ENCODE peak calls at places on chromosomes 16 and 17, in seven cellular contexts. E is IMR-90, M is trophoblast cell, G is H9, K is neuronal stem cell, R is mesenchymal stem cell, T is H1. U is an unnamed sample.

GRCh38 chr17:19867654-19868395 is at the start of gene ULK2:
- DNase-seq in E (peak), M (peak), G (peak), K (peak), R (peak), T (peak), U (peak)

GRCh38 chr17:33163827-33164555 is 129.1 kb downstream of the ASIC2 start:
- DNase-seq in E (no peak), M (no peak), G (no peak), K (no peak), R (no peak), T (no peak), U (no peak)

GRCh38 chr17:44926841-44927525 is 11.7 kb upstream of the GFAP start:
- DNase-seq in E (no peak), M (no peak), G (no peak), K (no peak), R (no peak), T (no peak), U (no peak)

GRCh38 chr16:12239953-12240485 is 263.5 kb downstream of the SNX29 start:
- DNase-seq in E (peak), M (no peak), G (no peak), K (no peak), R (no peak), T (no peak), U (no peak)

GRCh38 chr16:89605186-89605970 is 8.1 kb upstream of the DPEP1 start:
- DNase-seq in E (no peak), M (no peak), G (no peak), K (no peak), R (no peak), T (no peak), U (no peak)

GRCh38 chr17:50283246-50283645 is 9.0 kb downstream of the TMEM92 start:
- DNase-seq in E (no peak), M (no peak), G (no peak), K (no peak), R (no peak), T (no peak), U (no peak)

GRCh38 chr17:77400445-77400870 is 259.7 kb downstream of the SEC14L1 start:
- DNase-seq in E (no peak), M (no peak), G (peak), K (no peak), R (no peak), T (no peak), U (peak)

GRCh38 chr17:46044286-46044928 is 45.4 kb downstream of the STH start:
- DNase-seq in E (peak), M (peak), G (peak), K (peak), R (peak), T (no peak), U (peak)

GRCh38 chr16:21164521-21165168 is 6.2 kb downstream of the LDAF1 start:
- DNase-seq in E (no peak), M (no peak), G (no peak), K (no peak), R (no peak), T (no peak), U (no peak)

GRCh38 chr17:2380225-2380922 is 20.5 kb downstream of the MNT start:
- DNase-seq in E (no peak), M (peak), G (no peak), K (no peak), R (no peak), T (no peak), U (peak)

GRCh38 chr17:63423251-63423950 is 22.7 kb downstream of the CYB561 start:
- DNase-seq in E (no peak), M (no peak), G (peak), K (no peak), R (no peak), T (no peak), U (no peak)

GRCh38 chr16:50747206-50747956 is 5.5 kb downstream of the CYLD start:
- DNase-seq in E (no peak), M (no peak), G (no peak), K (no peak), R (peak), T (no peak), U (peak)

GRCh38 chr16:53232826-53233529 is 178.2 kb downstream of the CHD9 start:
- DNase-seq in E (no peak), M (no peak), G (no peak), K (no peak), R (no peak), T (no peak), U (no peak)

GRCh38 chr16:1645914-1646525 is 32.1 kb upstream of the JPT2 start:
- DNase-seq in E (peak), M (peak), G (no peak), K (no peak), R (peak), T (no peak), U (peak)

GRCh38 chr16:74450236-74450635 is 29.0 kb upstream of the CLEC18B start:
- DNase-seq in E (no peak), M (peak), G (no peak), K (no peak), R (peak), T (no peak), U (no peak)

GRCh38 chr16:79926451-79927205 is 326.1 kb upstream of the MAF start:
- DNase-seq in E (no peak), M (no peak), G (no peak), K (no peak), R (no peak), T (no peak), U (no peak)

GRCh38 chr16:8173111-8173644 is 417.1 kb downstream of the TMEM114 start:
- DNase-seq in E (peak), M (peak), G (peak), K (peak), R (peak), T (peak), U (peak)

GRCh38 chr17:54900457-54901229 is at the start of gene TOM1L1:
- DNase-seq in E (peak), M (peak), G (peak), K (peak), R (peak), T (peak), U (peak)

GRCh38 chr16:19861811-19862327 is 22.8 kb downstream of the GPRC5B start:
- DNase-seq in E (no peak), M (no peak), G (peak), K (no peak), R (no peak), T (peak), U (peak)

GRCh38 chr17:77320046-77320445 is 179.3 kb downstream of the SEC14L1 start:
- DNase-seq in E (peak), M (no peak), G (peak), K (no peak), R (peak), T (no peak), U (no peak)

GRCh38 chr17:55743103-55743679 is 7.7 kb upstream of the PCTP start:
- DNase-seq in E (no peak), M (peak), G (no peak), K (no peak), R (no peak), T (no peak), U (no peak)

GRCh38 chr17:51351890-51352289 is 91.5 kb downstream of the UTP18 start:
- DNase-seq in E (peak), M (no peak), G (no peak), K (no peak), R (no peak), T (no peak), U (no peak)

GRCh38 chr16:11225677-11226549 is 30.1 kb downstream of the SOCS1 start:
- DNase-seq in E (no peak), M (no peak), G (no peak), K (no peak), R (no peak), T (no peak), U (no peak)

GRCh38 chr16:27254262-27254811 is 14.2 kb downstream of the NSMCE1 start:
- DNase-seq in E (no peak), M (no peak), G (no peak), K (no peak), R (peak), T (no peak), U (no peak)

GRCh38 chr16:35196313-35196712 is 1736.9 kb downstream of the TP53TG3F start:
- DNase-seq in E (no peak), M (no peak), G (no peak), K (no peak), R (no peak), T (no peak), U (no peak)

GRCh38 chr16:17225551-17225950 is 245.2 kb downstream of the XYLT1 start:
- DNase-seq in E (peak), M (no peak), G (no peak), K (no peak), R (no peak), T (no peak), U (no peak)

GRCh38 chr17:63455417-63455816 is 9.3 kb upstream of the CYB561 start:
- DNase-seq in E (no peak), M (no peak), G (no peak), K (no peak), R (no peak), T (no peak), U (no peak)

GRCh38 chr17:78798695-78799559 is 16.9 kb upstream of the CYTH1 start:
- DNase-seq in E (peak), M (no peak), G (no peak), K (no peak), R (peak), T (no peak), U (peak)
- H2BK120ac ChIP-seq in E (no peak), M (no peak), G (no peak), K (no peak), R (no peak), T (no peak), U (no peak)

GRCh38 chr17:74862108-74862901 is 2.6 kb upstream of the GRIN2C start:
- DNase-seq in E (peak), M (no peak), G (peak), K (peak), R (peak), T (peak), U (peak)
- H2BK120ac ChIP-seq in E (no peak), M (no peak), G (no peak), K (no peak), R (no peak), T (no peak), U (no peak)

GRCh38 chr17:73693016-73693545 is 48.8 kb upstream of the SDK2 start:
- DNase-seq in E (no peak), M (no peak), G (no peak), K (no peak), R (no peak), T (peak), U (no peak)
- H2BK120ac ChIP-seq in E (no peak), M (no peak), G (no peak), K (no peak), R (no peak), T (no peak), U (no peak)

GRCh38 chr16:86874141-86874540 is 295.8 kb downstream of the FOXL1 start:
- DNase-seq in E (no peak), M (no peak), G (peak), K (no peak), R (peak), T (peak), U (peak)
- H2BK120ac ChIP-seq in E (no peak), M (no peak), G (no peak), K (no peak), R (no peak), T (no peak), U (no peak)

GRCh38 chr16:64196444-64196843 is 925.4 kb downstream of the CDH11 start:
- DNase-seq in E (peak), M (no peak), G (no peak), K (no peak), R (peak), T (no peak), U (no peak)
- H2BK120ac ChIP-seq in E (no peak), M (no peak), G (no peak), K (no peak), R (no peak), T (no peak), U (no peak)

GRCh38 chr16:2897110-2897509 is 14.1 kb downstream of the FLYWCH2 start:
- DNase-seq in E (peak), M (no peak), G (no peak), K (no peak), R (peak), T (no peak), U (no peak)
- H2BK120ac ChIP-seq in E (no peak), M (no peak), G (no peak), K (no peak), R (no peak), T (no peak), U (no peak)

DNA sequence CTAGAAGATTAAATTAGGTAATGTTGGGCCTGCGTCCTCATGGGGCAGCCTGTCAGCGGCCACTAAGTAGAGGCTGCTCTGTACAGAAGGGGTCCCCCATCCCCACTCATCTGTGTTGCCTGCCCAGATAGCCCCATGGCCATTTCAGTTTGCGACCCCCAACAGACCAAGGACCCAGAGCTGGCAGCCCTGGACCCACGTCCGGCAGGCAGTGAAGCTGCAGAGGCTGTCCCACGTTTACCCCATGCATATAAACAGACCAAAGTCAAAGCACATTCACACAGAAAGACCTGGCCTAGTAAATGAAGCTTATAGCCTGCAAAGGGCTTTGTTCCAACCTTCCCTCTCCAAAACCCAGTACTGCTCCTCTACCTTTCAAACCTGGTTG is 4.6 kb downstream of the PDF start:
- DNase-seq in E (no peak), M (no peak), G (no peak), K (no peak), R (no peak), T (no peak), U (no peak)
- H2BK120ac ChIP-seq in E (no peak), M (no peak), G (no peak), K (no peak), R (no peak), T (no peak), U (no peak)

DNA sequence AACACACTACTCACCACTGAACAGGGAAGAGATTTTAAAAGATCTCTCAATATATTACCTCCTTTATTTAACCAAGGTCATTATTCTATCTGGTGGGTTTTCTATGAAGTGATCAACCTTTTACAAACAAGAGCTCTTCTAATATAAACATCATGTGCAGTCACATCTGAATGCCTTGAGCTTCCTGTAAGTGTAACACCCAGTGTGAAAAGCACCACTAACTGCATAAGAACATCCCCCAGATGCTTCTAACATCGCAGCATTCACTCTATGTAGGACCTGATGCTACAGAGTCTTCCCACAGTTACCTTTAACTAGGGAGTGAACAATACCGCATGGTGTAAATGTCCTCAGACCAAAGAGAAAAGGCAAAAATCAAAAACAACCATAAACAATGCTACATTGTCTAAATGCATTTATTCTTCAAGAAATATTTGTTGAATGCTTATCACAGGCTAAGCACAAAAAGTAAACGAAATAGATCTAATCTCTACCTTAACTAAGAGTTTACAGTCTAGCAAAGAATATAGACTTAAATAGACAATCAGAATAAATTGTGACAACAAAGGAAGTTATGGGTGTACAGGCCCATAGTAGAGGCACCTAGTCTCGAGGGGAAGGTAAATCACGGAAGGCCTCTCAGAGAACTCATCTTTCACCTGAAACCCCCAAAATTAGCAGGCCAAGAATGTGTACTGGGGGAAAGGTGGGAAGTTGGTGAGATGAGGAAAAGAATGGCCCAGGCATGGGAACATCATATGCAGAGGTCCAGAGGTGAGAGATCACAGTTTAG is 16.2 kb downstream of the SKAP1 start:
- DNase-seq in E (no peak), M (no peak), G (no peak), K (no peak), R (no peak), T (no peak), U (no peak)
- H2BK120ac ChIP-seq in E (no peak), M (no peak), G (no peak), K (no peak), R (no peak), T (no peak), U (no peak)

DNA sequence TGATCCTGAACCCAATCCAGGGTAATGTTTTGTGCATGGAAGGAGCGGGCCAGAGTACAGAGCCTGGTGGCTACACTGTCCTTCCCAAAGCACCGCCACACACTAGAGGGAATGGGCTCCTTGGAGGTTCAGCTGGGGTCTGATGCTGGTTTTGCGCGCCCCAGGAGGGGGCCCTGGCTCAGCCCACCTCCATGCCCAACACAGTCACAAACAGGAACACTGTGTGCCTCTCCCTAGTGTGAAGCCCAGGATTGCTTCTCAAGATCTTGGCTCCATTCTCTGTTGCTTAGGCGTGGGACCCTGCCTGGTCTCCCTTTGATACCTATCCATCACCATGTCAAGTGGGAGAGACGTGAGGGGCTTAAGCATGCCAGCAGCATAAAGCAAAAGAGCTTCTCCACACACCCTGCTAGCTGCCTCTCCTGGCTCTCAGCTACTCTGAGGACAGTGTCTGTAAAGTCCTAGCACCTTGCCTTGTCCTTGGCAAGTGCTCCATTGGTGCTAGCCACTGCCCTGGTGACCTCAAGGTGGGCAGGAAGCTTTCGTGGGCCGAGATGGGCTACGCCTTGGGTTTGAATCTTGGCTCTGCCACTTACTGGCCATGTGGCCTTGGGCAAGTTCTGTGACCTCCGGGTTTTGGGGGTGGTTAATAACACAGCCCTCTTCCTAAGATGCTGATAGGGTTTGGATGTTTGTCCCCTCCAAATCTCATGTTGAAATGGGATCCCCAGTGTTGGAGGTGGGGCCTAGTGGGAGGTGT is 122.2 kb downstream of the C16orf78 start:
- DNase-seq in E (no peak), M (no peak), G (no peak), K (no peak), R (no peak), T (no peak), U (no peak)
- H2BK120ac ChIP-seq in E (no peak), M (no peak), G (no peak), K (no peak), R (no peak), T (no peak), U (no peak)

GRCh38 chr17:65729207-65729606 is 167.8 kb upstream of the AXIN2 start:
- DNase-seq in E (no peak), M (no peak), G (no peak), K (no peak), R (no peak), T (no peak), U (no peak)

GRCh38 chr17:65730711-65731169 is 169.3 kb upstream of the AXIN2 start:
- DNase-seq in E (no peak), M (no peak), G (no peak), K (no peak), R (no peak), T (no peak), U (no peak)

GRCh38 chr17:65727243-65727642 is 165.8 kb upstream of the AXIN2 start:
- DNase-seq in E (no peak), M (no peak), G (no peak), K (no peak), R (no peak), T (no peak), U (no peak)

GRCh38 chr17:65723356-65723928 is 162.0 kb upstream of the AXIN2 start:
- DNase-seq in E (peak), M (no peak), G (no peak), K (no peak), R (no peak), T (no peak), U (no peak)

GRCh38 chr17:65727832-65728231 is 166.4 kb upstream of the AXIN2 start:
- DNase-seq in E (no peak), M (no peak), G (no peak), K (no peak), R (no peak), T (no peak), U (no peak)
- H2BK120ac ChIP-seq in E (no peak), M (no peak), G (no peak), K (no peak), R (no peak), T (no peak), U (no peak)